ENCODE peak calls at places on chromosomes 3 and 15, in six cellular contexts. F is SK-N-SH, Z is HepG2, W is GM12878, I is K562, S is H1. A is an unnamed sample.

GRCh38 chr3:123261666-123262065 is 59.9 kb downstream of the SEC22A start:
- DNase-seq in W (no peak), S (no peak), Z (no peak), F (no peak), I (no peak), A (no peak)

GRCh38 chr15:32641517-32642059 is at the start of gene SCG5:
- DNase-seq in S (peak), Z (no peak), I (peak), F (peak), W (no peak), A (no peak)

GRCh38 chr15:37135225-37135624 is 34.9 kb upstream of the MEIS2 start:
- DNase-seq in F (no peak), Z (no peak), I (peak), W (no peak), S (no peak), A (peak)

GRCh38 chr3:159619341-159619885 is 369.2 kb upstream of the IL12A start:
- DNase-seq in I (no peak), F (no peak), S (no peak), Z (no peak), W (no peak), A (no peak)

GRCh38 chr3:40800343-40800742 is 275.6 kb downstream of the ZNF621 start:
- DNase-seq in S (peak), W (no peak), Z (peak), F (no peak), I (no peak), A (peak)

GRCh38 chr3:23637339-23637738 is 168.4 kb upstream of the UBE2E1 start:
- DNase-seq in W (no peak), F (no peak), S (no peak), Z (no peak), I (no peak), A (no peak)

GRCh38 chr3:186207515-186207914 is 98.6 kb upstream of the ETV5 start:
- DNase-seq in F (no peak), S (no peak), W (no peak), I (no peak), Z (no peak), A (no peak)

GRCh38 chr3:125108833-125109540 is 53.2 kb upstream of the HEG1 start:
- DNase-seq in S (no peak), I (no peak), Z (no peak), W (no peak), F (no peak), A (no peak)

GRCh38 chr3:182303169-182303568 is 490.1 kb upstream of the ATP11B start:
- DNase-seq in I (no peak), F (no peak), S (no peak), Z (no peak), W (no peak), A (no peak)

GRCh38 chr3:188947983-188948657 is 223.7 kb upstream of the TPRG1 start:
- DNase-seq in S (peak), Z (no peak), I (no peak), W (no peak), F (peak), A (peak)

GRCh38 chr15:58574612-58575011 is 142.8 kb downstream of the LIPC start:
- DNase-seq in S (no peak), W (no peak), Z (peak), F (no peak), I (no peak), A (no peak)

GRCh38 chr15:56339594-56339993 is 25.6 kb upstream of the TEX9 start:
- DNase-seq in Z (no peak), F (no peak), W (no peak), S (no peak), I (no peak), A (no peak)

GRCh38 chr15:100671858-100672543 is 69.6 kb downstream of the ASB7 start:
- DNase-seq in W (no peak), Z (peak), I (peak), F (peak), S (no peak), A (peak)

GRCh38 chr3:160860346-160860745 is 104.3 kb downstream of the PPM1L start:
- DNase-seq in W (no peak), Z (no peak), F (no peak), S (no peak), I (no peak), A (no peak)

GRCh38 chr15:89783111-89783860 is 7.2 kb downstream of the MESP2 start:
- DNase-seq in F (peak), S (no peak), I (peak), W (no peak), Z (no peak), A (no peak)

GRCh38 chr3:188465311-188465710 is 311.4 kb downstream of the LPP start:
- DNase-seq in W (no peak), Z (no peak), F (no peak), S (no peak), I (no peak), A (no peak)

GRCh38 chr15:39058371-39059131 is 493.9 kb upstream of the RASGRP1 start:
- DNase-seq in Z (no peak), F (no peak), I (no peak), S (no peak), W (no peak), A (no peak)

GRCh38 chr15:100596792-100597191 is 5.2 kb downstream of the LINS1 start:
- DNase-seq in W (peak), S (no peak), F (no peak), I (peak), Z (no peak), A (no peak)

GRCh38 chr3:15977598-15978232 is 179.9 kb upstream of the ANKRD28 start:
- DNase-seq in W (no peak), F (no peak), S (no peak), Z (no peak), I (no peak), A (no peak)

GRCh38 chr3:133393204-133393603 is 6.7 kb upstream of the BFSP2 start:
- DNase-seq in F (no peak), Z (no peak), S (no peak), I (no peak), W (no peak), A (no peak)

GRCh38 chr3:99351097-99351496 is 287.3 kb upstream of the COL8A1 start:
- DNase-seq in S (no peak), I (no peak), F (no peak), Z (no peak), W (no peak), A (no peak)

GRCh38 chr3:189262746-189263145 is 91.0 kb downstream of the TPRG1 start:
- DNase-seq in S (no peak), I (no peak), F (no peak), W (no peak), Z (no peak), A (no peak)

GRCh38 chr3:20668411-20668810 is 482.4 kb upstream of the SGO1 start:
- DNase-seq in Z (peak), F (peak), W (no peak), I (peak), S (peak), A (no peak)

GRCh38 chr3:186869253-186870235 is 27.0 kb downstream of the ADIPOQ start:
- DNase-seq in F (no peak), Z (no peak), S (no peak), I (no peak), W (no peak), A (no peak)

GRCh38 chr3:188911033-188911850 is 260.5 kb upstream of the TPRG1 start:
- DNase-seq in Z (no peak), I (no peak), W (no peak), S (no peak), F (no peak), A (no peak)

GRCh38 chr3:43345877-43346276 is 59.5 kb downstream of the SNRK start:
- DNase-seq in Z (no peak), W (no peak), S (no peak), F (no peak), I (no peak), A (no peak)

GRCh38 chr15:63487076-63487757 is 17.2 kb upstream of the USP3 start:
- DNase-seq in F (peak), I (peak), Z (peak), W (no peak), S (peak), A (peak)

GRCh38 chr15:58547628-58548307 is 116.0 kb downstream of the LIPC start:
- DNase-seq in F (no peak), I (no peak), Z (no peak), S (no peak), W (no peak), A (no peak)

GRCh38 chr3:14876942-14877341 is 58.2 kb downstream of the FGD5 start:
- DNase-seq in I (no peak), Z (no peak), S (no peak), W (no peak), F (peak), A (no peak)

GRCh38 chr3:33062814-33063346 is 34.1 kb downstream of the GLB1 start:
- DNase-seq in I (no peak), S (no peak), W (no peak), F (no peak), Z (no peak), A (no peak)

GRCh38 chr3:186283651-186284445 is 78.2 kb downstream of the DGKG start:
- DNase-seq in S (no peak), F (no peak), Z (no peak), I (no peak), W (no peak), A (no peak)

GRCh38 chr3:179651687-179652466 is 963 bp upstream of the USP13 start:
- DNase-seq in I (no peak), Z (no peak), W (no peak), F (peak), S (no peak), A (no peak)

GRCh38 chr3:185737740-185738680 is 86.8 kb downstream of the IGF2BP2 start:
- DNase-seq in I (no peak), Z (no peak), W (no peak), F (no peak), S (no peak), A (no peak)

GRCh38 chr3:34077796-34078195 is 279.4 kb downstream of the PDCD6IP start:
- DNase-seq in S (no peak), I (no peak), F (peak), W (peak), Z (no peak), A (no peak)

GRCh38 chr3:187713504-187713903 is 11.1 kb upstream of the RTP2 start:
- DNase-seq in I (peak), F (no peak), S (no peak), Z (peak), W (no peak), A (no peak)

GRCh38 chr3:141544697-141545096 is 57.9 kb downstream of the RASA2 start:
- DNase-seq in S (no peak), W (no peak), F (no peak), I (no peak), Z (no peak), A (no peak)

GRCh38 chr15:40354408-40355171 is 3.4 kb upstream of the DISP2 start:
- DNase-seq in F (peak), I (peak), Z (no peak), W (no peak), S (no peak), A (no peak)
- TF ChIP-seq YY1 in F (no peak), I (no peak), Z (no peak), W (no peak), S (no peak), A (no peak)

DNA sequence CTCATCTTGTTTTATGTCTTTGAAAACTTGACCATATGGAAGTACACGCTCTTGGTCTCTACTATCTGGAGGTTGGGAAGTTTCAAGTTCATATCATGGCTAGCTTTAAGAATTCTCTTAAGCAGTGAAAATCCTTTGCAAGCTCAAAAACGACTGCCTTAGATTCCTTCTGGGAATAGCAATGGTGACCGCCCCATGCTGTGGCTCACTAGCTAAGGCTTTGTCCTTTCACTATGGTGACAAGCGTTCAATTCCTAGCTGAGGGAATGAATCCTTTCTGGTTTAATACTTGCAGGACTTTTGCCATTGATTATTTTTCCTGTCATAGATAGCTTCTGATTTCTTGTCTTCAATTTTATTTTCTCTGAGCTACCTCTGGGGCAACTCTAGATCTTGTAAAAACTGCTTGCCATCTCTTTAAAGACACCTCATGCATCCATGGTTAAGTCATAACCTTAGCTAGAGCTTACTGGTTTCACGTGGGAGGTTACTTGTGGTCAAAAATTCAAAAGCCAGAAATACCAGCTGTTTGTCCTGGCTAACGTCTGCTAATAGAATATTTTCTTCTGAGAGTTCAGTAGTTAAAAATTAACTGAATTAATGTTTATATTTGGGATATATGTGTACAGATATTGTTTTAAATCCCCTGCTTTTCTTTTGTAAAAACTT is 673.4 kb upstream of the CBLB start:
- DNase-seq in F (no peak), Z (no peak), I (no peak), W (no peak), S (no peak), A (no peak)
- TF ChIP-seq RAD21 in F (no peak), Z (no peak), I (no peak), W (no peak), S (no peak), A (no peak)

GRCh38 chr15:43268111-43269105 is 1.7 kb upstream of the TGM5 start:
- DNase-seq in W (no peak), Z (peak), I (peak), F (peak), S (no peak), A (no peak)
- TF ChIP-seq JUND in W (no peak), Z (no peak), I (no peak), F (no peak), S (no peak), A (no peak)

DNA sequence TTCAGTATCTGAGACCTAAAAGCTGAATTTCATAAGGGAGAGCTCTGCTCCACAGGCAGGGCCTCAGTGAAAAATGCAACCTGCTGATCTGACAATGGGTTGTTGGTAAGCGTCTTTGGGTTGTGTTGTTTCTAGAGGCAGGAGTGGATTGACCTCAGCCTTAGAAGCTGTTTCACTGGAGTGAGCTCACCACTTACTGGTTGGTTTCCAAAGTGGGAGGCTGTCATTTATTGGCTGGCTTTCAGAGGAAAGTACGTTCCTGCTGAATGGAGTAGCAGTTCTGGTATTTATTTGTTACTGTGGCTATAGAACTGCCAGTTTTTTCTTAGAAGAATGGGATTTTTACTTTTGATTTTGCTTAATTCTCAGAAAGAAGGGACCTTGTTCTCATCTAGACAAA is 29.3 kb upstream of the COL6A5 start:
- DNase-seq in F (no peak), W (no peak), Z (no peak), S (no peak), I (no peak), A (no peak)
- TF ChIP-seq YY1 in F (no peak), W (no peak), Z (no peak), S (no peak), I (no peak), A (no peak)

GRCh38 chr3:52384009-52384761 is 60.7 kb downstream of the SEMA3G start:
- DNase-seq in S (no peak), F (no peak), Z (no peak), I (no peak), W (no peak), A (no peak)

GRCh38 chr3:52381623-52382022 is 63.3 kb downstream of the SEMA3G start:
- DNase-seq in S (no peak), W (no peak), Z (no peak), F (no peak), I (no peak), A (no peak)

GRCh38 chr3:52383446-52383845 is 61.5 kb downstream of the SEMA3G start:
- DNase-seq in Z (no peak), I (no peak), W (no peak), F (no peak), S (no peak), A (no peak)

GRCh38 chr3:52379610-52380009 is 63.5 kb downstream of the DNAH1 start:
- DNase-seq in F (no peak), I (no peak), Z (no peak), W (no peak), S (no peak), A (no peak)

GRCh38 chr3:52380023-52380422 is 63.9 kb downstream of the DNAH1 start:
- DNase-seq in Z (no peak), I (peak), F (no peak), S (no peak), W (no peak), A (no peak)
- TF ChIP-seq RAD21 in Z (no peak), I (no peak), F (no peak), S (no peak), W (no peak), A (no peak)

GRCh38 chr3:30473374-30474051 is 132.9 kb upstream of the TGFBR2 start:
- DNase-seq in I (no peak), F (no peak), Z (no peak), W (no peak), S (no peak), A (no peak)
- TF ChIP-seq JUND in I (no peak), F (no peak), Z (no peak), W (no peak), S (no peak), A (no peak)

DNA sequence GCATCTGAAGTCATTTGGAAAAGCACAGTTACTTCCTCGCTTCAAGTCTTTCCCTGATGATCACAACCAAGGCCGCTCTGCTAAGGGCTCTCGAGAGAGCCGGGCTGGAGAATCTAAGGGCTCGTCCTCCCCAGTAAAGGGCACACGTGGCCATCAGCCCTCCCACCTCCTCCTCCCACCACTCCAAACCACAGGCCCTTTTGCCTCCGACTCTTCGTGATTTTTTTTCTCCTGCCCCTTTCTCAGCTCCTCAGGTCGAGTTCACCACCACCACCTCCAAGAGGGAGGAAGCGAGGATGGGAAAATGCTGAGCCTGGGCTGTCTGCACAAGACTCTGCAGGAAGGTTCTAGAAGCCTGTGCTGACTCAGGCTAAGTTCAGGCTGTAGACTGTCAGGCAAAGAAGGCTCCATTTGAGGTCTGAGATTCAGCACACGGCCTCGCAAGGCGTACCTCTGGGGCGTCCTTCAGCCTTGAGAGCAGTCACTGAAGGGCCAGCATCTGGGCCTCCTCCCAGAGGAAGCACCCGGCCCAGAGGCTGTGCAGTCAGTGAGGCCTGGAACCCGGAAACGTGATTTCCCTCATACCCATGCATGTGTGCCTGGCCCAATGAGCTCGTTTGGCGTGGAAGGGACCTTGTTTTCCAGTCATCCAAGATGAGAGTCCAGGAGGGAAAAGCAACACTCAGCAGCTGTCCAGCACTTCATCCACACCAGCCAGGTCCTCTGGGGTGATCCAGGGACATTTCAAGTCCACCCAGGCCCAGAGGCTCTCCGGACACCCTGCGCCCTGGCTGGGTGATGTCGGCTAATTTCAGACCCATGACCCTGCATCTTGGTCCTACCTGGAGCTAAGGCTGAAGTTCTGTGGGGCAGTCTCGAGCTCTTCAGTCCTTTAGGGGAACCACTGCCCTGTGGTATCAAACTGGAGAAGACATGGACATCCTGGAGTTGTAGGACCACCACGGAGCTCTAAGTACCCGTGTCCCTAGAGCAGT is 196.8 kb downstream of the XXYLT1 start:
- DNase-seq in S (no peak), F (no peak), I (no peak), Z (no peak), W (no peak), A (no peak)
- TF ChIP-seq YY1 in S (no peak), F (no peak), I (no peak), Z (no peak), W (no peak), A (no peak)

GRCh38 chr3:4837405-4837804 is 141.8 kb upstream of the BHLHE40 start:
- DNase-seq in I (no peak), Z (no peak), W (no peak), F (no peak), S (no peak), A (no peak)

GRCh38 chr3:4835616-4836043 is 143.6 kb upstream of the BHLHE40 start:
- DNase-seq in F (no peak), W (no peak), Z (no peak), S (no peak), I (no peak), A (no peak)

GRCh38 chr3:4836516-4836915 is 142.7 kb upstream of the BHLHE40 start:
- DNase-seq in F (no peak), S (no peak), W (no peak), I (no peak), Z (no peak), A (no peak)

GRCh38 chr3:4833471-4833870 is 145.8 kb upstream of the BHLHE40 start:
- DNase-seq in I (no peak), S (no peak), F (no peak), Z (no peak), W (no peak), A (no peak)

GRCh38 chr3:4834403-4834866 is 144.8 kb upstream of the BHLHE40 start:
- DNase-seq in Z (no peak), F (no peak), I (peak), S (no peak), W (no peak), A (no peak)
- TF ChIP-seq RAD21 in Z (no peak), F (no peak), I (no peak), S (no peak), W (peak), A (no peak)

GRCh38 chr15:69480932-69481331 is 28.3 kb downstream of the RPLP1 start:
- DNase-seq in S (no peak), I (no peak), F (no peak), W (no peak), Z (no peak), A (no peak)
- TF ChIP-seq JUND in S (no peak), I (no peak), F (no peak), W (no peak), Z (no peak), A (no peak)